ENCODE peak calls at places on chromosomes 11 and 22, in four cellular contexts. D is suprapubic skin, P is Peyer's patch, X is A673. T is an unnamed sample.

GRCh38 chr11:89626366-89626765 is 83.7 kb upstream of the TRIM77 start:
- DNase-seq in P (no peak), X (no peak), D (no peak), T (no peak)

GRCh38 chr11:14973621-14974020 is 1.5 kb upstream of the CALCA start:
- DNase-seq in X (peak; percentile 21), D (no peak), P (no peak), T (peak; percentile 43)

GRCh38 chr11:64291746-64292457 is 800 bp downstream of the KCNK4 start:
- DNase-seq in P (no peak), X (no peak), D (no peak), T (no peak)

GRCh38 chr11:11842426-11843008 is 745 bp downstream of the USP47 start:
- DNase-seq in X (peak; percentile 88), P (peak; percentile 78), D (peak; percentile 70), T (no peak)

GRCh38 chr22:36341640-36342041 is 46.1 kb downstream of the MYH9 start:
- DNase-seq in P (no peak), D (no peak), X (no peak), T (no peak)

GRCh38 chr11:8060801-8061554 is 20.0 kb upstream of the TUB start:
- DNase-seq in D (peak; percentile 57), P (no peak), X (no peak), T (no peak)

GRCh38 chr11:61007383-61007970 is 36.0 kb downstream of the CD6 start:
- DNase-seq in D (no peak), X (no peak), P (no peak), T (peak; percentile 57)

GRCh38 chr22:21947040-21948014 is 5.3 kb downstream of the PPM1F start:
- DNase-seq in P (no peak), X (peak; percentile 68), D (no peak), T (no peak)

GRCh38 chr11:36012979-36013378 is 69.1 kb downstream of the LDLRAD3 start:
- DNase-seq in D (no peak), P (no peak), X (no peak), T (no peak)
- H3K4me3 ChIP-seq in D (no peak overlapping the region), P (no peak overlapping the region), X (no peak overlapping the region), T (no peak overlapping the region)

GRCh38 chr11:59534676-59535075 is 23.3 kb downstream of the OR4D9 start:
- DNase-seq in D (no peak), P (no peak), X (no peak), T (no peak)

GRCh38 chr11:59528741-59529140 is 17.4 kb downstream of the OR4D9 start:
- DNase-seq in X (no peak), D (no peak), P (no peak), T (no peak)

DNA sequence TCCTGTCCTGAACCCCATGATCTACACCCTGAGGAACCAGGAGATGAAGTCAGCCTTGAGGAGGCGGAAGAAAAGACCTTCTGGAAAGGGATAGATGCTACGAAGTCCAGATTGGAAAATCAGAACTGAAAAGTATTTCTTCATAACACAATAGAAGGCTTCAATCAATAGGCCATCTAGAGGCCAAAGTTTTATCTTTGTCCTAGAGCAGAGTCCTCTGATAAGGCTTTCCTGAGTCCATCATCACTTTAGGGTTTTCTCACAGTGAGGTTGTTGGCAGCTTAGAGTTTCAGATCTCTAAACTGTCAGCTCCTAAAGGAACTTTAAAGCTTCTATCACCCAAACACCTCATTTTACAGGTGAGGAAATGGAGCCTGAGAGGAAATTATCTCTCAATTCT is 21.3 kb downstream of the OR4D9 start:
- DNase-seq in X (no peak), D (no peak), P (no peak), T (no peak)
- H3K4me1 ChIP-seq in X (no peaks in the 10 kb centered on the region), D (no peaks in the 10 kb centered on the region), P (peaks cover under 1% of the 10 kb centered on the region), T (no peaks in the 10 kb centered on the region)

GRCh38 chr11:88631497-88631896 is 294.0 kb upstream of the CTSC start:
- DNase-seq in P (no peak), D (no peak), X (no peak), T (no peak)

GRCh38 chr11:88629496-88629895 is 292.0 kb upstream of the CTSC start:
- DNase-seq in X (no peak), P (no peak), D (no peak), T (no peak)

GRCh38 chr11:88623536-88623935 is 286.0 kb upstream of the CTSC start:
- DNase-seq in X (no peak), D (no peak), P (no peak), T (no peak)

GRCh38 chr11:88632163-88632562 is 294.6 kb upstream of the CTSC start:
- DNase-seq in X (no peak), D (no peak), P (no peak), T (no peak)

GRCh38 chr11:88626216-88626615 is 288.7 kb upstream of the CTSC start:
- DNase-seq in D (no peak), X (no peak), P (no peak), T (no peak)
- TF ChIP-seq CTCF in D (no peak), X (no peak), P (no peak), T (no peak)

GRCh38 chr11:123258877-123259276 is 63.8 kb upstream of the CLMP start:
- DNase-seq in P (no peak), X (no peak), D (no peak), T (no peak)

GRCh38 chr11:123260511-123261211 is 65.6 kb upstream of the CLMP start:
- DNase-seq in P (no peak), D (no peak), X (peak; percentile 48), T (no peak)

GRCh38 chr11:123255909-123256308 is 60.9 kb upstream of the CLMP start:
- DNase-seq in P (no peak), D (no peak), X (no peak), T (no peak)

GRCh38 chr11:123264431-123264780 is 69.4 kb upstream of the CLMP start:
- DNase-seq in P (no peak), X (no peak), D (no peak), T (no peak)

GRCh38 chr11:123261345-123262106 is 66.5 kb upstream of the CLMP start:
- DNase-seq in X (peak; percentile 95), D (peak; percentile 77), P (peak; percentile 86), T (peak; percentile 87)
- H3K4me3 ChIP-seq in X (no peak overlapping the region), D (peak overlapping the region; percentile 24), P (peak overlapping the region; percentile 38), T (no peak overlapping the region)

GRCh38 chr11:75557649-75558494 is 4.2 kb upstream of the SERPINH1 start:
- DNase-seq in X (peak; percentile 66), P (no peak), D (no peak), T (peak; percentile 64)
- H3K4me1 ChIP-seq in X (peaks cover 67% of the 10 kb centered on the region), P (peaks cover 46% of the 10 kb centered on the region), D (peaks cover 75% of the 10 kb centered on the region), T (peaks cover 12% of the 10 kb centered on the region)